ENCODE peak calls at places on chromosome 17, in six cellular contexts. Z is NCI-H1092 treated with DMSO at 0.1 percent for 48 hours; G is tibial artery; S is psoas muscle; D is central memory CD4-positive, alpha-beta T cell; U is heart right ventricle. E is an unnamed sample.

GRCh38 chr17:28347261-28347891 is 10.0 kb downstream of the POLDIP2 start:
- DNase-seq in S (no peak), Z (no peak), U (no peak), G (no peak), D (no peak), E (no peak)

GRCh38 chr17:35666967-35667552 is 64.4 kb upstream of the RASL10B start:
- DNase-seq in D (no peak), G (no peak), U (no peak), Z (no peak), S (no peak), E (no peak)

GRCh38 chr17:8359769-8360168 is 16.7 kb downstream of the KRABD2 start:
- DNase-seq in Z (no peak), G (no peak), S (no peak), U (no peak), D (no peak), E (no peak)

GRCh38 chr17:81553018-81553615 is 964 bp upstream of the FAAP100 start:
- DNase-seq in U (peak), D (peak), Z (peak), S (peak), G (peak), E (peak)

GRCh38 chr17:41800601-41801373 is 11.0 kb downstream of the P3H4 start:
- DNase-seq in G (no peak), Z (no peak), D (no peak), S (no peak), U (no peak), E (peak)

GRCh38 chr17:72219136-72219823 is 98.5 kb downstream of the SOX9 start:
- DNase-seq in U (no peak), D (no peak), Z (no peak), G (no peak), S (no peak), E (no peak)

GRCh38 chr17:61402978-61403845 is 3.6 kb downstream of the TBX2 start:
- DNase-seq in D (no peak), Z (peak), U (no peak), G (no peak), S (peak), E (peak)

GRCh38 chr17:30908717-30909420 is 2.8 kb upstream of the TEFM start:
- DNase-seq in G (no peak), D (no peak), S (no peak), U (no peak), Z (no peak), E (no peak)

GRCh38 chr17:70896843-70897242 is 727.5 kb downstream of the KCNJ2 start:
- DNase-seq in G (no peak), D (no peak), U (no peak), S (no peak), Z (no peak), E (no peak)

GRCh38 chr17:81328925-81329278 is 33.8 kb upstream of the SLC38A10 start:
- DNase-seq in G (no peak), D (no peak), S (no peak), U (no peak), Z (no peak), E (no peak)

GRCh38 chr17:58577696-58578095 is 63.3 kb upstream of the MTMR4 start:
- DNase-seq in S (peak), Z (peak), G (peak), U (peak), D (peak), E (no peak)

GRCh38 chr17:5800131-5800530 is 215.8 kb upstream of the NLRP1 start:
- DNase-seq in U (no peak), Z (no peak), S (no peak), D (no peak), G (no peak), E (no peak)

GRCh38 chr17:48728232-48729231 is at the start of gene HOXB13:
- DNase-seq in Z (no peak), D (peak), G (no peak), U (peak), S (no peak), E (peak)

GRCh38 chr17:79077587-79077986 is 3.0 kb downstream of the ENGASE start:
- DNase-seq in G (no peak), S (peak), D (no peak), Z (no peak), U (no peak), E (no peak)

GRCh38 chr17:83196088-83196765 is 116.8 kb downstream of the METRNL start:
- DNase-seq in U (no peak), D (no peak), Z (no peak), S (peak), G (peak), E (no peak)

GRCh38 chr17:1495265-1495664 is 2.8 kb upstream of the MYO1C start:
- DNase-seq in S (peak), U (peak), D (no peak), Z (no peak), G (peak), E (no peak)

GRCh38 chr17:81601525-81602120 is 35.3 kb downstream of the NPLOC4 start:
- DNase-seq in D (peak), G (peak), S (no peak), Z (peak), U (no peak), E (peak)

GRCh38 chr17:81553616-81554181 is 1.5 kb upstream of the FAAP100 start:
- DNase-seq in U (no peak), D (no peak), G (no peak), Z (peak), S (no peak), E (no peak)

GRCh38 chr17:5055543-5055942 is 20.3 kb upstream of the SLC52A1 start:
- DNase-seq in S (no peak), Z (no peak), D (no peak), U (no peak), G (no peak), E (no peak)

GRCh38 chr17:56929362-56929969 is 15.6 kb upstream of the TRIM25 start:
- DNase-seq in S (no peak), U (no peak), G (no peak), D (no peak), Z (no peak), E (no peak)

GRCh38 chr17:81003711-81004335 is 12.2 kb downstream of the CHMP6 start:
- DNase-seq in Z (no peak), U (no peak), G (no peak), D (no peak), S (peak), E (peak)

GRCh38 chr17:80481284-80482057 is 5.1 kb upstream of the NPTX1 start:
- DNase-seq in D (no peak), S (no peak), G (no peak), Z (no peak), U (no peak), E (peak)

GRCh38 chr17:16991349-16992009 is 19.6 kb upstream of the TNFRSF13B start:
- DNase-seq in S (peak), G (peak), U (peak), D (peak), Z (peak), E (peak)

GRCh38 chr17:13599808-13600398 is 1.8 kb downstream of the HS3ST3A1 start:
- DNase-seq in S (no peak), Z (no peak), G (no peak), D (no peak), U (no peak), E (no peak)

GRCh38 chr17:57953703-57954420 is 1.4 kb downstream of the CUEDC1 start:
- DNase-seq in Z (no peak), U (no peak), S (peak), G (peak), D (no peak), E (no peak)

GRCh38 chr17:77770331-77771105 is 188.0 kb upstream of the TNRC6C start:
- DNase-seq in S (no peak), U (no peak), G (no peak), Z (no peak), D (no peak), E (no peak)

GRCh38 chr17:52410781-52411180 is 252.3 kb upstream of the CA10 start:
- DNase-seq in G (no peak), Z (peak), D (no peak), U (no peak), S (no peak), E (peak)

GRCh38 chr17:28343491-28343932 is 8.0 kb downstream of the TNFAIP1 start:
- DNase-seq in G (no peak), D (no peak), Z (no peak), U (no peak), S (no peak), E (no peak)